ENCODE peak calls at places on chromosomes 1 and 21, in four cellular contexts. L is mesenchymal stem cell; S is CD4-positive, CD25-positive, alpha-beta regulatory T cell; I is ascending aorta. B is an unnamed sample. For H3K4me1, the result is how much of the 10 kb centered on the place peaks cover.

GRCh38 chr1:29708818-29709710 is 472.7 kb downstream of the PTPRU start:
- DNase-seq in L (peak), S (no peak), I (no peak), B (no peak)

GRCh38 chr1:85894651-85895050 is 186.4 kb upstream of the ZNHIT6 start:
- DNase-seq in L (peak), S (no peak), I (no peak), B (no peak)

GRCh38 chr1:229167356-229167755 is 103.6 kb upstream of the RAB4A start:
- DNase-seq in L (no peak), S (no peak), I (no peak), B (no peak)

GRCh38 chr1:9438431-9439073 is 100.7 kb upstream of the SLC25A33 start:
- DNase-seq in L (peak), S (no peak), I (no peak), B (no peak)

GRCh38 chr1:116133696-116134095 is 22.5 kb downstream of the MAB21L3 start:
- DNase-seq in L (no peak), S (no peak), I (no peak), B (no peak)

GRCh38 chr1:33370286-33370685 is 49.4 kb upstream of the A3GALT2 start:
- DNase-seq in L (no peak), S (no peak), I (no peak), B (no peak)

GRCh38 chr1:226082959-226083302 is 20.4 kb downstream of the H3-3A start:
- DNase-seq in L (peak), S (no peak), I (no peak), B (no peak)

GRCh38 chr1:100320311-100321097 is 31.8 kb upstream of the CDC14A start:
- DNase-seq in L (no peak), S (no peak), I (no peak), B (no peak)

GRCh38 chr1:99855914-99856450 is 5.8 kb downstream of the AGL start:
- DNase-seq in L (no peak), S (no peak), I (no peak), B (no peak)

GRCh38 chr1:241323510-241323909 is 33.5 kb downstream of the RGS7 start:
- DNase-seq in L (peak), S (no peak), I (no peak), B (no peak)

GRCh38 chr1:66980745-66981367 is 56.1 kb downstream of the MIER1 start:
- DNase-seq in L (peak), S (no peak), I (no peak), B (no peak)

GRCh38 chr1:220786057-220786336 is 716 bp upstream of the MTARC1 start:
- DNase-seq in L (no peak), S (no peak), I (no peak), B (no peak)

GRCh38 chr1:42941640-42942330 is 16.9 kb downstream of the SLC2A1 start:
- DNase-seq in L (peak), S (no peak), I (peak), B (no peak)

GRCh38 chr1:10867138-10867721 is 70.8 kb upstream of the CASZ1 start:
- DNase-seq in L (peak), S (peak), I (no peak), B (peak)
- H3K4me3 ChIP-seq in L (peak), S (no peak), I (peak), B (peak)

DNA sequence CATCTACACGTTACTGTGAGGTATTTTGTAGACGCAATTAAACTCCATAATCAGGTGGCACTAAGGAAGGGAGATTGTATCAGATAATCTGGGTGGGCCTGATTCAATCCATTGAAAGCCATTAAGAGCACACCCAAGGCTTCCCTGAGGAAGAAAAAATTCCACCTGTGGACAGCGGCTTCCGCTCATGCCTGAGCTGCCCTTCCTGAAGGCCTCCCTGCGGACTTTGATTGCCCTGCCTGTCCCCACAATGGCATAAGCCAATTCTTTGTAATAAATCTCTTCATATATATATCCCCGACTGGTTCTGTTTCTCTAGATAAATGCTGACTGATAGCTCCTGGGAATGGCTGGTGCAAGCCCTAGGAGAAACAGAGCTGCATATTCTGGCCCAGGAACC is 138.3 kb downstream of the TGFBR3 start:
- DNase-seq in L (no peak), S (no peak), I (no peak), B (no peak)
- H3K4me1 ChIP-seq in L (under half), S (under half), I (under half), B (under half)

GRCh38 chr1:2216767-2217058 is 11.4 kb upstream of the SKI start:
- DNase-seq in L (no peak), S (no peak), I (no peak), B (no peak)

GRCh38 chr1:2215329-2215728 is 12.8 kb upstream of the SKI start:
- DNase-seq in L (no peak), S (no peak), I (no peak), B (no peak)

GRCh38 chr1:2214541-2215241 is 13.4 kb upstream of the SKI start:
- DNase-seq in L (no peak), S (no peak), I (no peak), B (no peak)

GRCh38 chr1:2213576-2214505 is 14.3 kb upstream of the SKI start:
- DNase-seq in L (peak), S (no peak), I (no peak), B (no peak)

GRCh38 chr1:2215909-2216766 is 12.0 kb upstream of the SKI start:
- DNase-seq in L (no peak), S (no peak), I (no peak), B (no peak)
- H3K27ac ChIP-seq in L (no peak), S (no peak), I (no peak), B (no peak)

GRCh38 chr1:54796902-54797301 is 4.2 kb downstream of the TTC22 start:
- DNase-seq in L (no peak), S (no peak), I (no peak), B (no peak)

GRCh38 chr1:54798769-54799641 is 2.1 kb downstream of the TTC22 start:
- DNase-seq in L (no peak), S (no peak), I (no peak), B (no peak)

GRCh38 chr1:54800899-54801759 is at the start of gene TTC22:
- DNase-seq in L (no peak), S (peak), I (no peak), B (peak)

GRCh38 chr1:54798206-54798605 is 2.9 kb downstream of the TTC22 start:
- DNase-seq in L (no peak), S (no peak), I (no peak), B (no peak)

GRCh38 chr1:54800041-54800898 is 853 bp downstream of the TTC22 start:
- DNase-seq in L (no peak), S (no peak), I (no peak), B (no peak)
- H3K4me3 ChIP-seq in L (no peak), S (peak), I (peak), B (peak)

GRCh38 chr1:54325705-54326461 is 80.3 kb downstream of the SSBP3 start:
- DNase-seq in L (no peak), S (no peak), I (no peak), B (no peak)

GRCh38 chr1:54326577-54327385 is 79.4 kb downstream of the SSBP3 start:
- DNase-seq in L (peak), S (no peak), I (no peak), B (no peak)

GRCh38 chr1:54324750-54325704 is 81.2 kb downstream of the SSBP3 start:
- DNase-seq in L (no peak), S (no peak), I (no peak), B (no peak)

GRCh38 chr1:54323324-54323739 is 82.9 kb downstream of the SSBP3 start:
- DNase-seq in L (no peak), S (no peak), I (no peak), B (no peak)

GRCh38 chr1:54324031-54324654 is 82.1 kb downstream of the SSBP3 start:
- DNase-seq in L (no peak), S (no peak), I (no peak), B (no peak)
- H3K4me1 ChIP-seq in L (under half), S (under half), I (under half), B (under half)

GRCh38 chr21:16422702-16423101 is 692.9 kb downstream of the USP25 start:
- DNase-seq in L (no peak), S (no peak), I (no peak), B (no peak)

GRCh38 chr21:16423921-16424320 is 694.1 kb downstream of the USP25 start:
- DNase-seq in L (no peak), S (no peak), I (no peak), B (no peak)

GRCh38 chr21:16425297-16425696 is 695.5 kb downstream of the USP25 start:
- DNase-seq in L (no peak), S (no peak), I (no peak), B (no peak)

GRCh38 chr21:16426936-16427335 is 697.2 kb downstream of the USP25 start:
- DNase-seq in L (no peak), S (no peak), I (no peak), B (no peak)

GRCh38 chr21:16424331-16424749 is 694.6 kb downstream of the USP25 start:
- DNase-seq in L (no peak), S (no peak), I (no peak), B (no peak)
- H3K27ac ChIP-seq in L (no peak), S (no peak), I (peak), B (no peak)

B was measured in CD8-positive, alpha-beta memory T cell.